ENCODE peak calls at places on chromosome 18, in four cellular contexts. W, F, E and Z are unnamed samples.

GRCh38 chr18:30486856-30487255 is 555.7 kb downstream of the DSC3 start:
- DNase-seq in W (no peak), E (no peak), F (no peak), Z (no peak)

GRCh38 chr18:59699750-59700534 is 2.7 kb upstream of the CCBE1 start:
- DNase-seq in W (no peak), F (no peak), E (no peak), Z (no peak)

GRCh38 chr18:36334798-36335197 is 37.3 kb downstream of the FHOD3 start:
- DNase-seq in E (no peak), W (no peak), F (no peak), Z (no peak)

GRCh38 chr18:59451963-59452362 is 92.9 kb upstream of the LMAN1 start:
- DNase-seq in W (no peak), F (no peak), E (no peak), Z (no peak)

GRCh38 chr18:8839285-8839684 is 133.9 kb downstream of the MTCL1 start:
- DNase-seq in E (no peak), F (no peak), W (no peak), Z (no peak)

GRCh38 chr18:7566587-7567486 is at the start of gene PTPRM:
- DNase-seq in W (peak; percentile 75), E (peak; percentile 13), F (peak; percentile 80), Z (peak; percentile 41)

GRCh38 chr18:31497404-31497710 is 620 bp upstream of the DSG2 start:
- DNase-seq in F (no peak), W (no peak), E (no peak), Z (no peak)

GRCh38 chr18:39058386-39059000 is 1492.9 kb upstream of the CELF4 start:
- DNase-seq in F (no peak), E (no peak), W (no peak), Z (no peak)

GRCh38 chr18:45359275-45360009 is 255.8 kb upstream of the SLC14A2 start:
- DNase-seq in E (no peak), W (no peak), F (no peak), Z (no peak)

GRCh38 chr18:68797901-68798300 is at the start of gene CCDC102B:
- DNase-seq in E (no peak), W (no peak), F (no peak), Z (no peak)

GRCh38 chr18:76977108-76977621 is 154.8 kb downstream of the ZNF236 start:
- DNase-seq in E (no peak), W (no peak), F (no peak), Z (no peak)

GRCh38 chr18:75068682-75069435 is 140.1 kb downstream of the PTGR3 start:
- DNase-seq in F (no peak), E (no peak), W (no peak), Z (no peak)

GRCh38 chr18:75071484-75071785 is 137.5 kb downstream of the PTGR3 start:
- DNase-seq in F (no peak), E (no peak), W (no peak), Z (no peak)

GRCh38 chr18:75070625-75071483 is 138.1 kb downstream of the PTGR3 start:
- DNase-seq in F (peak; percentile 54), E (peak; percentile 16), W (no peak), Z (peak; percentile 48)

GRCh38 chr18:75071866-75072671 is 136.9 kb downstream of the PTGR3 start:
- DNase-seq in F (no peak), E (no peak), W (no peak), Z (no peak)

GRCh38 chr18:75070235-75070624 is 138.7 kb downstream of the PTGR3 start:
- DNase-seq in F (no peak), E (no peak), W (no peak), Z (no peak)
- H3K4me3 ChIP-seq in F (no peak overlapping the region), E (peak overlapping the region; percentile 14), W (no peak overlapping the region), Z (peak overlapping the region; percentile 45)

GRCh38 chr18:54607213-54607934 is 16.3 kb downstream of the DYNAP start:
- DNase-seq in E (no peak), W (no peak), F (peak; percentile 39), Z (no peak)
- H3K4me3 ChIP-seq in E (peak overlapping the region; percentile 30), W (no peak overlapping the region), F (peak overlapping the region; percentile 23), Z (no peak overlapping the region)

DNA sequence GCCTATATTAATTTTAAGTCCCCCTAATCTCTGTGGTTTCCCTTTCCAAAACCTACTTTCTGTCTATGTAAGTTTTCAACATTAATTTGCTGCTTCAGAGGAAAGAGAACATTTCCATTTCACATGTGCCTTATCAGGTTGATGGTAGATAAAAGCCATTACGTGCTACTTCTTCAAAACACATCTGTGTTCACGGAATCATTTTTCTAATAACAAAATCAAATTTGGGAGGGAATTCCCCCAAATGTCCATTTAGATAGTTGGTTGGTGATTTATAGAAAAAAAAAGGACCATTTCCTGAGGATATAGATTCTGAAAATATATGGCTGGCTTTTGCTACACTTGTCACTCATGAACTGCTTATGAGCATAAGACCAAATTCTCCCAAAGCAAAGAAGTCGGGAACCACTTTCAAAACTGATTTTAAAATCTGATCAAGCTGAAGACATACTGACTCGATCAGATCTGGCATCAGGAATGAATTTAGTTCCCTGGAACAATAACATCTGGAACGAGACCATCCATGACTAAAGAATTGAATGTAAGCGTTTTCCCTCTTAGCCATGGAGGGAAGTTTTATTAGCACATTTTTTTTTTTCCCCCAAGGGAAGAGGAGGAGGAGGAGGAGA is 8.2 kb downstream of the PTGR3 start:
- DNase-seq in W (no peak), E (no peak), F (no peak), Z (no peak)
- H3K4me3 ChIP-seq in W (no peak overlapping the region), E (no peak overlapping the region), F (no peak overlapping the region), Z (no peak overlapping the region)

GRCh38 chr18:22172594-22173049 is 3.2 kb downstream of the GATA6 start:
- DNase-seq in F (no peak), E (no peak), W (no peak), Z (no peak)
- H3K4me3 ChIP-seq in F (no peak overlapping the region), E (no peak overlapping the region), W (no peak overlapping the region), Z (no peak overlapping the region)

DNA sequence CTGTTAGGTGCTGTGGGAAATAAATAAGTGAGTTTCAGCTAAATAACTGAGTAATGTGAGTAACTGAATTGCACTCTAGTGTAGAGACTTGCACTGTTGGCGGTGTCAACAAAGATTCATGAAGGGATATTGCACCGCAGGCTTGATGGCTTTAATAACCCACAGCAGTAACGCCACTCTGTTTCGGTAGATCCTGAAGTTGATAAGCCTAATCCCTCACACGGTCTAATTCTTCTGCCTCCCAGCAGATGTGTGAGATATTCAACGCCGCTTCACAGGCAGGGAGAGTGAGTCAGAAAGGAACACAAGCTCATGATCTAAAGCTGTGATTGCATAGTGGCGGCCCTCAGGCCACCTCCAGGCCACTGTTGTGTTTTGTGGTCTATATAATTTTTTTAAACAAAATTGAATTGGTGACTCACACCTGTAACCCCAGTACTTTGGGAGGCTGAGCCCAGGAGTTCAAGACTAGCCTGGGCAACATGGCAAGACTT is 94.3 kb downstream of the LIPG start:
- DNase-seq in E (no peak), F (no peak), W (no peak), Z (no peak)
- H3K4me3 ChIP-seq in E (no peak overlapping the region), F (no peak overlapping the region), W (no peak overlapping the region), Z (no peak overlapping the region)

GRCh38 chr18:3397786-3398185 is 52.2 kb upstream of the TGIF1 start:
- DNase-seq in F (no peak), E (no peak), W (no peak), Z (no peak)

GRCh38 chr18:3395466-3395865 is 54.5 kb upstream of the TGIF1 start:
- DNase-seq in E (no peak), W (no peak), F (peak; percentile 25), Z (no peak)

GRCh38 chr18:3394648-3395047 is 55.3 kb upstream of the TGIF1 start:
- DNase-seq in F (no peak), E (no peak), W (no peak), Z (no peak)

GRCh38 chr18:3400567-3401296 is 49.2 kb upstream of the TGIF1 start:
- DNase-seq in E (no peak), W (no peak), F (no peak), Z (no peak)

DNA sequence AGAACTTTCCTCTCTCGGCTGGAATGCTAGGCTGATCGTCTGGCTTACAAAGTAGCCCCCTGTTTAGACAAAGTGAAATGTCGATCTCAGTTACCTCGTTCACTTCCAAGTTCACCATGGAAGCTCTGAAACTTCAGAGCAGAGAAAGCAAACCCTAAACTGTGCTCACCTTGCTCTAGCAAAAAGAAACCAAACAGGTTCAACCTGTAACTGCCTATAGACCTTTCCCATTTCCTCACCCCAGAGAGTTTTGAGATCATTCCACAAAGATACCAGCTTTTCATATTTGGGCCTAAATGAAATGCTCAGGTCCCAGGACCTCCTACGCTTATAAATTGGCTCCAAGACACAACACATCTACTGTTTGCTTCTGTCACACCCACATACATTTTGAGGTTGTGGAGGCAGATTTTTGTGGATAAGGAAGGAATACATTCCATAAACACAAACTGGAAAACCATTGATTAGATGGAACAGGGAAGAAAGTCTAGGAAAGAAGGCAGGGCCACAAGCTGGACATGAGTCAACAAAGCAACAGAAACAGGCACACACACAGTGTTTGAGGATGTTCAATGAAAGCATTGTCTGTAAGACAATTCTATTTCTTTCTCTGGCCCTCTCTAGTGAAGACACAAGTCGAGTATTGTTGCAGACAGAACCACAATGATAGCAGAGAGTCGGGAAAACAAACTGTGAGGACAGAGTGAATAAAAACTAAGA is 52.8 kb upstream of the TGIF1 start:
- DNase-seq in F (no peak), W (no peak), E (no peak), Z (no peak)
- H3K4me3 ChIP-seq in F (no peak overlapping the region), W (no peak overlapping the region), E (no peak overlapping the region), Z (no peak overlapping the region)

GRCh38 chr18:63317556-63317946 is 2.0 kb downstream of the BCL2 start:
- DNase-seq in W (no peak), F (no peak), E (no peak), Z (no peak)
- H3K4me3 ChIP-seq in W (peak overlapping the region; percentile 94), F (peak overlapping the region; percentile 65), E (peak overlapping the region; percentile 75), Z (peak overlapping the region; percentile 89)

DNA sequence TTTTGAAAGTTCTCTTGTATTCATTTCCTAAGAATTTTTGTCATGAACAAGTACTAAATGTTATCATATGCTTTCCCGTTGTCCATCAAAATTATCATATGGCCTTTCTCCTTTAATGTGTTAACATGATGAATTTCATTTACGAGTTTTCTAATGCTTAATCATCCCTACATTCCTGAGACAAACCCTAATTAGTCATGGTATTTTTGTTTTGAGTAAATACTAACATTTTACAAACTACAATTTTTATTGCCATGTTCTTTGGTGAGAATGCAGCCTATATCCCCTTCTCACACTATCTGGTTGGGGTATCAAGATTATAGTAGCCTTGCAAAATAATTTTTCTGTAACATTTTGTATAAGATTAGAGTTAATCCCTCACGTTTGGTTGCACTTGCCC is 14.5 kb downstream of the SMAD2 start:
- DNase-seq in E (no peak), W (no peak), F (no peak), Z (no peak)
- H3K4me3 ChIP-seq in E (no peak overlapping the region), W (no peak overlapping the region), F (no peak overlapping the region), Z (no peak overlapping the region)